ENCODE peak calls at places on chromosomes 3 and 15, in seven cellular contexts. One of them, this sample, is unnamed.

GRCh38 chr3:111763968-111764367 is 95.1 kb upstream of the PHLDB2 start:
- DNase-seq in mesothelial cell of epicardium: no peak
- DNase-seq in lower lobe of right lung: no peak
- DNase-seq in H9: no peak
- DNase-seq in PC-9: no peak
- DNase-seq in WTC11: no peak
- DNase-seq in cardiac fibroblast: peak
- DNase-seq in this sample: no peak

GRCh38 chr15:79682851-79683288 is 213.9 kb downstream of the MTHFS start:
- DNase-seq in cardiac fibroblast: peak
- DNase-seq in lower lobe of right lung: no peak
- DNase-seq in H9: no peak
- DNase-seq in WTC11: no peak
- DNase-seq in mesothelial cell of epicardium: no peak
- DNase-seq in PC-9: no peak
- DNase-seq in this sample: no peak

GRCh38 chr3:126051741-126052140 is 32.2 kb downstream of the SLC41A3 start:
- DNase-seq in cardiac fibroblast: peak
- DNase-seq in PC-9: no peak
- DNase-seq in H9: no peak
- DNase-seq in WTC11: no peak
- DNase-seq in lower lobe of right lung: no peak
- DNase-seq in mesothelial cell of epicardium: no peak
- DNase-seq in this sample: no peak

GRCh38 chr15:39254181-39254580 is 326.7 kb upstream of the THBS1 start:
- DNase-seq in mesothelial cell of epicardium: no peak
- DNase-seq in WTC11: no peak
- DNase-seq in H9: no peak
- DNase-seq in PC-9: no peak
- DNase-seq in lower lobe of right lung: no peak
- DNase-seq in cardiac fibroblast: no peak
- DNase-seq in this sample: no peak

GRCh38 chr15:44029003-44029402 is 166.1 kb downstream of the FRMD5 start:
- DNase-seq in WTC11: no peak
- DNase-seq in H9: no peak
- DNase-seq in cardiac fibroblast: peak
- DNase-seq in lower lobe of right lung: no peak
- DNase-seq in PC-9: no peak
- DNase-seq in mesothelial cell of epicardium: no peak
- DNase-seq in this sample: no peak

GRCh38 chr3:7917443-7918151 is 584.0 kb upstream of the LMCD1 start:
- DNase-seq in PC-9: no peak
- DNase-seq in mesothelial cell of epicardium: no peak
- DNase-seq in H9: no peak
- DNase-seq in WTC11: no peak
- DNase-seq in cardiac fibroblast: no peak
- DNase-seq in lower lobe of right lung: no peak
- DNase-seq in this sample: no peak

GRCh38 chr3:73621388-73621787 is 3.4 kb downstream of the PDZRN3 start:
- DNase-seq in lower lobe of right lung: no peak
- DNase-seq in WTC11: no peak
- DNase-seq in mesothelial cell of epicardium: no peak
- DNase-seq in cardiac fibroblast: no peak
- DNase-seq in H9: no peak
- DNase-seq in PC-9: no peak
- DNase-seq in this sample: no peak

GRCh38 chr3:6113338-6113737 is 747.6 kb upstream of the GRM7 start:
- DNase-seq in mesothelial cell of epicardium: no peak
- DNase-seq in WTC11: no peak
- DNase-seq in cardiac fibroblast: no peak
- DNase-seq in lower lobe of right lung: no peak
- DNase-seq in PC-9: no peak
- DNase-seq in H9: no peak
- DNase-seq in this sample: no peak

GRCh38 chr3:7669641-7670040 is 808.7 kb downstream of the GRM7 start:
- DNase-seq in WTC11: no peak
- DNase-seq in lower lobe of right lung: no peak
- DNase-seq in cardiac fibroblast: no peak
- DNase-seq in PC-9: no peak
- DNase-seq in H9: no peak
- DNase-seq in mesothelial cell of epicardium: no peak
- DNase-seq in this sample: no peak

GRCh38 chr15:84766461-84767005 is 18.1 kb downstream of the ZNF592 start:
- DNase-seq in PC-9: no peak
- DNase-seq in cardiac fibroblast: no peak
- DNase-seq in mesothelial cell of epicardium: no peak
- DNase-seq in H9: no peak
- DNase-seq in lower lobe of right lung: no peak
- DNase-seq in WTC11: no peak
- DNase-seq in this sample: no peak

GRCh38 chr3:183353421-183353820 is 75.0 kb downstream of the MCF2L2 start:
- DNase-seq in lower lobe of right lung: no peak
- DNase-seq in PC-9: no peak
- DNase-seq in WTC11: no peak
- DNase-seq in mesothelial cell of epicardium: no peak
- DNase-seq in cardiac fibroblast: no peak
- DNase-seq in H9: no peak
- DNase-seq in this sample: no peak

GRCh38 chr15:29268706-29269484 is 727 bp downstream of the NSMCE3 start:
- DNase-seq in PC-9: no peak
- DNase-seq in cardiac fibroblast: peak
- DNase-seq in H9: peak
- DNase-seq in mesothelial cell of epicardium: no peak
- DNase-seq in WTC11: peak
- DNase-seq in lower lobe of right lung: peak
- DNase-seq in this sample: peak

GRCh38 chr3:172305552-172305951 is 142.7 kb downstream of the GHSR start:
- DNase-seq in mesothelial cell of epicardium: no peak
- DNase-seq in H9: no peak
- DNase-seq in WTC11: no peak
- DNase-seq in PC-9: no peak
- DNase-seq in cardiac fibroblast: peak
- DNase-seq in lower lobe of right lung: no peak
- DNase-seq in this sample: no peak

GRCh38 chr3:182438398-182438797 is 354.9 kb upstream of the ATP11B start:
- DNase-seq in mesothelial cell of epicardium: no peak
- DNase-seq in cardiac fibroblast: no peak
- DNase-seq in WTC11: no peak
- DNase-seq in PC-9: no peak
- DNase-seq in H9: no peak
- DNase-seq in lower lobe of right lung: no peak
- DNase-seq in this sample: no peak

GRCh38 chr15:75145027-75145841 is 56.4 kb upstream of the C15orf39 start:
- DNase-seq in WTC11: no peak
- DNase-seq in PC-9: peak
- DNase-seq in cardiac fibroblast: no peak
- DNase-seq in lower lobe of right lung: no peak
- DNase-seq in mesothelial cell of epicardium: no peak
- DNase-seq in H9: no peak
- DNase-seq in this sample: no peak

GRCh38 chr3:170899455-170899854 is 9.0 kb downstream of the EIF5A2 start:
- DNase-seq in mesothelial cell of epicardium: no peak
- DNase-seq in cardiac fibroblast: no peak
- DNase-seq in WTC11: no peak
- DNase-seq in H9: no peak
- DNase-seq in lower lobe of right lung: no peak
- DNase-seq in PC-9: no peak
- DNase-seq in this sample: no peak
- TF ChIP-seq CTCF in mesothelial cell of epicardium: no peak
- TF ChIP-seq CTCF in cardiac fibroblast: no peak
- TF ChIP-seq CTCF in WTC11: no peak
- TF ChIP-seq CTCF in H9: no peak
- TF ChIP-seq CTCF in lower lobe of right lung: no peak
- TF ChIP-seq CTCF in PC-9: no peak
- TF ChIP-seq CTCF in this sample: no peak

GRCh38 chr3:43104039-43104438 is 1.8 kb downstream of the POMGNT2 start:
- DNase-seq in WTC11: no peak
- DNase-seq in mesothelial cell of epicardium: no peak
- DNase-seq in cardiac fibroblast: no peak
- DNase-seq in H9: no peak
- DNase-seq in PC-9: no peak
- DNase-seq in lower lobe of right lung: no peak
- DNase-seq in this sample: no peak

GRCh38 chr3:43104786-43105185 is 1.1 kb downstream of the POMGNT2 start:
- DNase-seq in PC-9: no peak
- DNase-seq in WTC11: no peak
- DNase-seq in cardiac fibroblast: no peak
- DNase-seq in mesothelial cell of epicardium: no peak
- DNase-seq in lower lobe of right lung: no peak
- DNase-seq in H9: no peak
- DNase-seq in this sample: no peak

GRCh38 chr3:43105224-43105596 is 669 bp downstream of the POMGNT2 start:
- DNase-seq in cardiac fibroblast: no peak
- DNase-seq in mesothelial cell of epicardium: no peak
- DNase-seq in lower lobe of right lung: no peak
- DNase-seq in WTC11: no peak
- DNase-seq in PC-9: peak
- DNase-seq in H9: no peak
- DNase-seq in this sample: no peak

GRCh38 chr3:43105597-43106292 is at the start of gene POMGNT2:
- DNase-seq in H9: peak
- DNase-seq in cardiac fibroblast: peak
- DNase-seq in lower lobe of right lung: peak
- DNase-seq in WTC11: peak
- DNase-seq in mesothelial cell of epicardium: peak
- DNase-seq in PC-9: peak
- DNase-seq in this sample: peak

DNA sequence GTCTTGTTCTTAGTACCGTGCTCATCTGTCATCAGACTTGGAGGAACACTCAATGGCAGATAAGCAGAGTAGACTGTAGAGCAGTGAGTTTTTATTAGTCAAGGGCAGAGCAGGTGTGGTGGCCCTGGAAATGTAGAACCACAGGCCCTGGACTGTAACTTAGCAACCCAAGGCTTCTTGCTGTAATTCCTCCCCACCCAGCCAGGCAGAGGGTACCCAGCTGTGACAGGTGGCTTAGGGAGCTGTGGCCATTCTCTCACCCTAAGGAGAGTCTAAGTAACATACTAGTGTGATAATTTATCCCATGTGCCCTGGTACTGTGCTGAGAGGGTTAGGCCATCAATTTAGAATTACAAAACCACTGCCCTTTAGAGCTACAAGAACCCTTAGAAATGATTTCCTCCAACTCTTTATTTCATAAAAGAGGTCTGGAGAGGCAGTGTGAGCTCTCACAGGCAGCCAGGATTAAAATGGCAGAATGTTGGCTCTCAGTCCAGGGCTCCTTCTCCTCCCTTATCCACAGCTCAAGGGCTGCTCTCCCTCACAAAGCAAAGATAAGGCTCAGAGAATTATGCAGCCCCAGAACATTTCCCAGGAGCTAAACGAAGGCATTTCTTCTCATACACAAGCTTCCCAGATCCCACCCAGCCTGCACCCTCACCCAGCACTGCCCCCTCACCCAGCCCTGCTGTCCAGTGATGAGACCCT is 3.0 kb downstream of the POMGNT2 start:
- DNase-seq in PC-9: no peak
- DNase-seq in WTC11: no peak
- DNase-seq in mesothelial cell of epicardium: no peak
- DNase-seq in lower lobe of right lung: no peak
- DNase-seq in cardiac fibroblast: no peak
- DNase-seq in H9: no peak
- DNase-seq in this sample: no peak
- TF ChIP-seq CTCF in PC-9: no peak
- TF ChIP-seq CTCF in WTC11: no peak
- TF ChIP-seq CTCF in mesothelial cell of epicardium: no peak
- TF ChIP-seq CTCF in lower lobe of right lung: no peak
- TF ChIP-seq CTCF in cardiac fibroblast: no peak
- TF ChIP-seq CTCF in H9: no peak
- TF ChIP-seq CTCF in this sample: no peak

DNA sequence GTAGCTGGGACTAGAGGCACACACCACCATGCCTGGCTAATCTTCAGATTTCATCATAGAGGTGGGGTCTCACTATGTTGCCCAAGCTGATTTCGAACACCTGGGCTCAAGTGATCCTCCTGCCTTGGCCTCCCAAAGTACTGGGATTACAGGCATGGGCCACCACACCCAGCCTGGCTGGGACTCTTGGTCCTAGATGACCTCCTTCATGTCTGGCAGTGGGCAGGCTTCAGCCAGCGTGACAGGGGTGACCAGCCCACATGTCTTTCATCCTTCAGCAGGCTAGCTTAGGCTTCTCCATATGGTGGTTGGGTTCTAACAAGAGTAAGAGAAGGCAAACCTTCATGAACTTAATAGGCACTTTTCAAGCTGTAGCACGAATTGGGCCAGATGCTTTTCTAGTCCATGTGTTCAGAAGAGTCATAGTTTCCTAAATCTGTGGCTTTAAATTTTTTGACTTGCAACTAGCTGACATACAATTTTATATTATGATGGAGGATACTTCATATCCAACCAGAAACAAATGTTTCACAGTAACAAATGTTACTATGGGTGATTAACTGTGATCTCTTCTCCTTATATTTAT is 7.7 kb downstream of the GPD1L start:
- DNase-seq in PC-9: no peak
- DNase-seq in mesothelial cell of epicardium: no peak
- DNase-seq in cardiac fibroblast: no peak
- DNase-seq in H9: no peak
- DNase-seq in lower lobe of right lung: no peak
- DNase-seq in WTC11: no peak
- DNase-seq in this sample: no peak
- TF ChIP-seq CTCF in PC-9: no peak
- TF ChIP-seq CTCF in mesothelial cell of epicardium: no peak
- TF ChIP-seq CTCF in cardiac fibroblast: no peak
- TF ChIP-seq CTCF in H9: no peak
- TF ChIP-seq CTCF in lower lobe of right lung: no peak
- TF ChIP-seq CTCF in WTC11: no peak
- TF ChIP-seq CTCF in this sample: no peak

DNA sequence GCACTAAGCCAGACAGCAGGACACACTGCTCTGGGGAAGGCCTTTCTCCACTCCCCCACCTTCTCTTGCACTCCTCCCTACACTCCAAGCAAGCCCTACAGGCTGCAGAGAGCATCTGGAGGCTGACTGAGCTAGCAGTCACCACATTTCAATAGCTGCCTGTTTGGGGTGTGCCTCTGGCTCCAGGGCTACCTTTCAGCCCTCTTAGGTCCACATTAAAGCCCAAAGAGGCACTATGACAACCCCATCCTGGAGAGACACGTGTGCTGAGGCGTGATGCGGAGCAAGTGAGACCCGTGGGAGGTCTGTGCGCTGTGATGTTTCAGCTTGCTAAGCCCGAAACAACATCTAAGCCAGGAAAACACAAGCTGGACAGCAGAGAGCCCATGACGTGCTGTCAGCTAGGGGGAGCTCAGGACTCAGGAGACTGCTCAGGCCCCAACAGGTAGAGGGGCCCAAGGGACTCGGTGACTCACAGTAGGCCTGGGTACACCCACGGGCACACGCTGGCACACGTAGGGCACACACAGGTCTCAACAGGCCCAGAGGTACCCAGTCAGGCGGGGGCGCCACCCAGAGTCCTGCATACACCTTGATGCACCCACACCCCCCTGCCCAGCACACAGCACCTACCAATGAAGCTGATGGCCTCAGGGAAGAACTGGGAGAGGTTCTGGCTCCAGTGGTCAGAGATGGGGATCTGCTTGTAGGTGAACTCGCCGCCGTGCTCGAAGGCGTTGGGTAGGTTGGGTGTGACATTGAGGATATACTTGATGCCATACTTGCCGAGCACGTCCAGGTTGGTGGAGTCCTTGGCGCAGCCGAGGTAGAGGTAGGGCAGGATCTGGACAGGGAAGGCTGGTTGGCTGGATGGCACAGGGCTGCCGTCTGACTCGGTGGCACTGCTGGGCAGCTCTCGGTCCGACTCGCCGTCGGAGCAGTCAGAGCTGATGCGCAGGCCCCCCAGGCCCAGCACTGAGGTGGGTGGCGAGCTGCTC is 2.8 kb downstream of the DUSP7 start:
- DNase-seq in WTC11: no peak
- DNase-seq in lower lobe of right lung: peak
- DNase-seq in PC-9: peak
- DNase-seq in mesothelial cell of epicardium: no peak
- DNase-seq in H9: no peak
- DNase-seq in cardiac fibroblast: peak
- DNase-seq in this sample: no peak
- TF ChIP-seq CTCF in WTC11: no peak
- TF ChIP-seq CTCF in lower lobe of right lung: peak
- TF ChIP-seq CTCF in PC-9: peak
- TF ChIP-seq CTCF in mesothelial cell of epicardium: no peak
- TF ChIP-seq CTCF in H9: peak
- TF ChIP-seq CTCF in cardiac fibroblast: peak
- TF ChIP-seq CTCF in this sample: peak

This sample was measured in osteocyte.